ENCODE peak calls at places on chromosomes 3 and 15, in eight cellular contexts. R is pancreas; F is CD8-positive, alpha-beta T cell; L is osteoblast; E is left ventricle myocardium inferior; S is HCT116; A is tibial nerve; X is mammary epithelial cell. B is an unnamed sample. For H3K4me1, the result is how much of the 10 kb centered on the place peaks cover.

GRCh38 chr3:185290266-185290665 is 36.4 kb upstream of the EHHADH start:
- DNase-seq in R (no peak), F (no peak), L (no peak), E (no peak), S (no peak), A (no peak), X (no peak), B (no peak)

GRCh38 chr15:77614251-77614806 is 18.4 kb downstream of the LINGO1 start:
- DNase-seq in R (no peak), F (no peak), L (no peak), E (no peak), S (no peak), A (no peak), X (no peak), B (no peak)

GRCh38 chr3:197083486-197083885 is 53.9 kb upstream of the MELTF start:
- DNase-seq in R (no peak), F (no peak), L (peak), E (no peak), S (no peak), A (no peak), X (peak), B (no peak)

GRCh38 chr3:151169700-151170224 is 33.3 kb downstream of the GPR171 start:
- DNase-seq in R (no peak), F (no peak), L (no peak), E (peak), S (no peak), A (no peak), X (peak), B (peak)

GRCh38 chr15:101124731-101125558 is 126.9 kb downstream of the CHSY1 start:
- DNase-seq in R (no peak), F (no peak), L (peak), E (no peak), S (peak), A (no peak), X (peak), B (no peak)

GRCh38 chr3:3666664-3667063 is 132.6 kb upstream of the LRRN1 start:
- DNase-seq in R (no peak), F (no peak), L (no peak), E (no peak), S (no peak), A (no peak), X (no peak), B (no peak)

GRCh38 chr15:67149859-67150824 is 84.7 kb downstream of the SMAD3 start:
- DNase-seq in R (no peak), F (no peak), L (peak), E (peak), S (peak), A (no peak), X (peak), B (peak)

GRCh38 chr15:89399390-89400120 is 64.9 kb upstream of the POLG start:
- DNase-seq in R (no peak), F (no peak), L (peak), E (no peak), S (no peak), A (no peak), X (no peak), B (no peak)

GRCh38 chr15:52496776-52497470 is 31.8 kb downstream of the MYO5A start:
- DNase-seq in R (no peak), F (no peak), L (no peak), E (no peak), S (peak), A (no peak), X (peak), B (no peak)

GRCh38 chr15:101390060-101390459 is 95.0 kb upstream of the SNRPA1 start:
- DNase-seq in R (no peak), F (no peak), L (no peak), E (no peak), S (no peak), A (no peak), X (no peak), B (no peak)

GRCh38 chr15:35437157-35437556 is 108.8 kb downstream of the DPH6 start:
- DNase-seq in R (no peak), F (no peak), L (peak), E (no peak), S (peak), A (no peak), X (no peak), B (no peak)

GRCh38 chr3:47444103-47444502 is 31.6 kb downstream of the SCAP start:
- DNase-seq in R (no peak), F (no peak), L (no peak), E (no peak), S (no peak), A (no peak), X (peak), B (no peak)

GRCh38 chr15:39925112-39925830 is 5.2 kb upstream of the GPR176 start:
- DNase-seq in R (no peak), F (no peak), L (peak), E (no peak), S (no peak), A (no peak), X (peak), B (no peak)

GRCh38 chr3:21435871-21436270 is 315.1 kb downstream of the ZNF385D start:
- DNase-seq in R (no peak), F (no peak), L (no peak), E (no peak), S (no peak), A (no peak), X (peak), B (no peak)

GRCh38 chr3:24048843-24049242 is 103.8 kb downstream of the NR1D2 start:
- DNase-seq in R (no peak), F (no peak), L (no peak), E (no peak), S (no peak), A (no peak), X (peak), B (no peak)

DNA sequence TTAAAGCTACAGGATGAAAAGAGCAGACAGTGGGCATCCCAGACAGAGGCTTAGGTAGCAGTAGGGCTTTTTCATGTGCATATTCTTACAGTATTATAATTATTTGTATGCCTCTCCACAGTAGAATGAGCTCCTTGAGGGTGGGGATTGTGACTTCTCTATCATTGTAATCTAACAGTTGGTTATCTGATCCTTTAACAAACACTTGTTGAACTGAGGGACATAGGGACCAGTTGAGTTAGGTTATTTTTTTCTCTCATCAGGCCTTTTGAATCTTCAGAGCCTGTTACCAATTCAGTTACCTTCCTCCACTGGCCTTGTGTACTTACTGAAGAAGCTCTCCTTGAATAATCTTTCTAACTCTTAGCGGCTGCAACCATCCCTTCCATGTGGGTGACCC is 1.2 kb downstream of the LSM3 start:
- DNase-seq in R (no peak), F (no peak), L (no peak), E (no peak), S (no peak), A (no peak), X (no peak), B (no peak)
- H3K4me3 ChIP-seq in R (no peak), F (no peak), L (no peak), E (peak), S (peak), A (no peak), X (peak), B (peak)

GRCh38 chr3:183810643-183811594 is 14.5 kb downstream of the MAP6D1 start:
- DNase-seq in R (peak), F (no peak), L (no peak), E (no peak), S (no peak), A (no peak), X (no peak), B (no peak)

GRCh38 chr3:183812746-183813445 is 12.5 kb downstream of the MAP6D1 start:
- DNase-seq in R (no peak), F (no peak), L (no peak), E (no peak), S (no peak), A (no peak), X (no peak), B (no peak)

GRCh38 chr3:183809209-183809608 is 16.2 kb downstream of the MAP6D1 start:
- DNase-seq in R (no peak), F (no peak), L (no peak), E (no peak), S (no peak), A (no peak), X (no peak), B (no peak)

GRCh38 chr3:183814240-183814639 is 11.1 kb downstream of the MAP6D1 start:
- DNase-seq in R (no peak), F (no peak), L (peak), E (no peak), S (no peak), A (no peak), X (no peak), B (no peak)

GRCh38 chr3:183811638-183812037 is 13.7 kb downstream of the MAP6D1 start:
- DNase-seq in R (no peak), F (no peak), L (no peak), E (no peak), S (no peak), A (no peak), X (peak), B (no peak)
- H3K27ac ChIP-seq in R (peak), F (no peak), L (no peak), E (no peak), S (no peak), A (no peak), X (no peak), B (no peak)

DNA sequence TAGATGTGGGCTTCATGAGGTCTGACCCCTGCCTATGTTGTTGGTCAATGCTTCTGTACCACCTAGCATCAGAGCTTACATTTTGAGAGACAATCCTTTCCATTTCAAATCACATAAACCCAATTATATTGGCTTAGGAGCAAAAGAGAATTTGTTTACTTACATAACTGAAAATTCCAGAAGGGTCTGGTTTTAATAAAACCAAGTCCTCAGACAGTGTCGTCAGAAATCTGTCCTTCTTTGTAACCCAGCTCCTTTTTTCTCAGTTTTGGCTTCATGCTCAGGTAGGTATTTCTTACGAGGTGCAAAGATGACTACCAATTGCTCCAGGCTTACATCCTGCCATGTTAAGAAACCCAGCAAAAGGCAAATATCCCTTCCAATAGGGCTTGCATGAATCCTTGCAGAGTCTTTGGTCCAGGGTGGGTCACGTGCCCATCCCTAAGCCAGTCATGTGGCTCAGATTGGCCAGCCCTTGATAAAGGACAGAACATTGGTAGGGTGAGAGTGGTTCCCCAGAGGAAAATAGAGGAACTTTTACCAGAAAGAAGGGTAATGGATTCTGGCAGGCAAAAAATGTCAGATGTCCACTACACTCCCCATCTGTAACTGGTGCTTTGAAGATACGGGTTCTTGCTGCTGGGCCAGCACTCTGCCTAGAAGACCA is 50.2 kb upstream of the VILL start:
- DNase-seq in R (no peak), F (no peak), L (no peak), E (no peak), S (no peak), A (no peak), X (no peak), B (no peak)
- H3K4me1 ChIP-seq in R (under half), F (under half), L (under half), E (half or more), S (half or more), A (half or more), X (half or more), B (under half)

GRCh38 chr3:108319428-108320053 is 23.2 kb downstream of the HHLA2 start:
- DNase-seq in R (no peak), F (no peak), L (no peak), E (no peak), S (no peak), A (no peak), X (peak), B (no peak)
- H3K4me3 ChIP-seq in R (no peak), F (no peak), L (no peak), E (no peak), S (no peak), A (no peak), X (no peak), B (no peak)

GRCh38 chr3:152331018-152331541 is 62.4 kb downstream of the MBNL1 start:
- DNase-seq in R (no peak), F (no peak), L (peak), E (no peak), S (peak), A (no peak), X (peak), B (no peak)

GRCh38 chr3:152331975-152332374 is 63.2 kb downstream of the MBNL1 start:
- DNase-seq in R (no peak), F (no peak), L (no peak), E (no peak), S (no peak), A (no peak), X (no peak), B (no peak)

GRCh38 chr3:152334761-152335160 is 66.0 kb downstream of the MBNL1 start:
- DNase-seq in R (no peak), F (no peak), L (no peak), E (no peak), S (no peak), A (no peak), X (no peak), B (no peak)

GRCh38 chr3:152335273-152335672 is 66.5 kb downstream of the MBNL1 start:
- DNase-seq in R (no peak), F (no peak), L (no peak), E (no peak), S (no peak), A (no peak), X (no peak), B (no peak)

GRCh38 chr3:152333928-152334327 is 65.2 kb downstream of the MBNL1 start:
- DNase-seq in R (no peak), F (no peak), L (no peak), E (no peak), S (no peak), A (no peak), X (no peak), B (no peak)
- H3K27ac ChIP-seq in R (no peak), F (no peak), L (no peak), E (peak), S (no peak), A (no peak), X (no peak), B (no peak)

DNA sequence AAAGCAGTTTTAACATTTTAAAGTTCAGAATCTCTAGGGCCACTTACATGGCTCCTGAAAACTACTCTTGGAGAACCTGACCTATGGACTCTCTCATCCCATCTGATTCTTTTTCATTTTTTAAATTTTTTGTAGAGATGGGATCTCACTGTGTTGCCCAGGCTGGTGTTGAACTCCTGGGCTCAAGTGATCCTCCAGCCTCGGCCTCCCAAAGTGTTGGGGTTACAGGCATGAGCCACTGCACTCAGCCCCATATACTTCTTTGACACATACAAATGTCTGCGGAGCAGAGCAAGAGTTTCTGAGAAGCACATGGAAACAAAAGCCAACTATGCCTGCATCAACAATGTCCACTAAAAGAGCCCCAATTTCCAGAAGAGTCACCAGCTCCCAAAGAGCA is 189.8 kb downstream of the FOXP1 start:
- DNase-seq in R (no peak), F (no peak), L (no peak), E (no peak), S (no peak), A (no peak), X (no peak), B (no peak)
- H3K4me1 ChIP-seq in R (under half), F (half or more), L (under half), E (half or more), S (under half), A (under half), X (under half), B (under half)

GRCh38 chr3:143330316-143330868 is 210.8 kb downstream of the CHST2 start:
- DNase-seq in R (no peak), F (no peak), L (no peak), E (no peak), S (no peak), A (no peak), X (no peak), B (no peak)
- H3K4me3 ChIP-seq in R (no peak), F (no peak), L (no peak), E (no peak), S (no peak), A (no peak), X (no peak), B (no peak)